ENCODE peak calls at places on chromosomes 7 and 10, in seven cellular contexts. One of them, this sample, is unnamed.

GRCh38 chr7:104207348-104207730 is 474 bp downstream of the ORC5 start:
- DNase-seq in GM12892: no peak
- DNase-seq in spleen: no peak
- DNase-seq in sigmoid colon: no peak
- DNase-seq in K562: peak
- DNase-seq in GM23338: peak
- DNase-seq in suprapubic skin: no peak
- DNase-seq in this sample: no peak

GRCh38 chr10:73495884-73496674 is at the start of gene PPP3CB:
- DNase-seq in K562: peak
- DNase-seq in GM12892: peak
- DNase-seq in sigmoid colon: peak
- DNase-seq in spleen: peak
- DNase-seq in GM23338: peak
- DNase-seq in suprapubic skin: peak
- DNase-seq in this sample: peak

GRCh38 chr10:128036746-128037542 is 89.3 kb downstream of the MKI67 start:
- DNase-seq in suprapubic skin: no peak
- DNase-seq in GM12892: no peak
- DNase-seq in sigmoid colon: no peak
- DNase-seq in K562: no peak
- DNase-seq in GM23338: no peak
- DNase-seq in spleen: peak
- DNase-seq in this sample: no peak

GRCh38 chr7:69622014-69622818 is 23.9 kb downstream of the AUTS2 start:
- DNase-seq in K562: no peak
- DNase-seq in sigmoid colon: no peak
- DNase-seq in suprapubic skin: no peak
- DNase-seq in GM12892: no peak
- DNase-seq in GM23338: peak
- DNase-seq in spleen: no peak
- DNase-seq in this sample: no peak

GRCh38 chr7:114806590-114807167 is 115.2 kb upstream of the MDFIC start:
- DNase-seq in sigmoid colon: peak
- DNase-seq in GM23338: no peak
- DNase-seq in suprapubic skin: no peak
- DNase-seq in spleen: no peak
- DNase-seq in K562: no peak
- DNase-seq in GM12892: no peak
- DNase-seq in this sample: no peak

GRCh38 chr10:42997151-42997848 is 79.6 kb upstream of the RET start:
- DNase-seq in GM12892: peak
- DNase-seq in K562: no peak
- DNase-seq in GM23338: no peak
- DNase-seq in sigmoid colon: peak
- DNase-seq in spleen: no peak
- DNase-seq in suprapubic skin: no peak
- DNase-seq in this sample: no peak

GRCh38 chr10:84352251-84352842 is 24.0 kb downstream of the CCSER2 start:
- DNase-seq in GM12892: peak
- DNase-seq in spleen: peak
- DNase-seq in suprapubic skin: no peak
- DNase-seq in K562: peak
- DNase-seq in sigmoid colon: peak
- DNase-seq in GM23338: peak
- DNase-seq in this sample: peak

GRCh38 chr7:104106106-104106505 is 101.7 kb downstream of the ORC5 start:
- DNase-seq in sigmoid colon: no peak
- DNase-seq in spleen: no peak
- DNase-seq in GM12892: no peak
- DNase-seq in suprapubic skin: no peak
- DNase-seq in K562: no peak
- DNase-seq in GM23338: no peak
- DNase-seq in this sample: no peak

GRCh38 chr10:47299989-47300931 is at the start of gene GDF10:
- DNase-seq in GM23338: peak
- DNase-seq in GM12892: no peak
- DNase-seq in K562: no peak
- DNase-seq in suprapubic skin: peak
- DNase-seq in spleen: no peak
- DNase-seq in sigmoid colon: no peak
- DNase-seq in this sample: no peak

GRCh38 chr7:98748090-98748489 is 121.7 kb downstream of the TMEM130 start:
- DNase-seq in GM12892: no peak
- DNase-seq in suprapubic skin: no peak
- DNase-seq in GM23338: no peak
- DNase-seq in K562: no peak
- DNase-seq in spleen: no peak
- DNase-seq in sigmoid colon: no peak
- DNase-seq in this sample: no peak

GRCh38 chr7:954330-955238 is at the start of gene ADAP1:
- DNase-seq in spleen: peak
- DNase-seq in sigmoid colon: peak
- DNase-seq in K562: peak
- DNase-seq in suprapubic skin: peak
- DNase-seq in GM23338: peak
- DNase-seq in GM12892: peak
- DNase-seq in this sample: no peak

GRCh38 chr10:29703276-29703675 is 68.5 kb upstream of the SVIL start:
- DNase-seq in GM23338: no peak
- DNase-seq in suprapubic skin: no peak
- DNase-seq in spleen: no peak
- DNase-seq in K562: no peak
- DNase-seq in sigmoid colon: no peak
- DNase-seq in GM12892: no peak
- DNase-seq in this sample: no peak

GRCh38 chr10:44958196-44958896 is 1.3 kb upstream of the RASSF4 start:
- DNase-seq in sigmoid colon: peak
- DNase-seq in K562: no peak
- DNase-seq in spleen: peak
- DNase-seq in GM23338: no peak
- DNase-seq in suprapubic skin: peak
- DNase-seq in GM12892: no peak
- DNase-seq in this sample: no peak

GRCh38 chr10:2201534-2202104 is 464.3 kb upstream of the ADARB2 start:
- DNase-seq in suprapubic skin: no peak
- DNase-seq in K562: no peak
- DNase-seq in GM23338: peak
- DNase-seq in GM12892: no peak
- DNase-seq in spleen: no peak
- DNase-seq in sigmoid colon: no peak
- DNase-seq in this sample: no peak

GRCh38 chr10:61896854-61897661 is 4.4 kb upstream of the ARID5B start:
- DNase-seq in spleen: peak
- DNase-seq in suprapubic skin: peak
- DNase-seq in K562: peak
- DNase-seq in GM12892: peak
- DNase-seq in GM23338: peak
- DNase-seq in sigmoid colon: peak
- DNase-seq in this sample: peak

GRCh38 chr7:1758417-1758858 is 88.4 kb downstream of the ELFN1 start:
- DNase-seq in GM12892: no peak
- DNase-seq in GM23338: peak
- DNase-seq in spleen: peak
- DNase-seq in suprapubic skin: no peak
- DNase-seq in K562: peak
- DNase-seq in sigmoid colon: peak
- DNase-seq in this sample: no peak

GRCh38 chr10:110147961-110148360 is 59.4 kb upstream of the MXI1 start:
- DNase-seq in K562: no peak
- DNase-seq in GM23338: no peak
- DNase-seq in spleen: no peak
- DNase-seq in sigmoid colon: no peak
- DNase-seq in GM12892: no peak
- DNase-seq in suprapubic skin: no peak
- DNase-seq in this sample: no peak

GRCh38 chr10:49167629-49168540 is 20.3 kb downstream of the TMEM273 start:
- DNase-seq in GM23338: no peak
- DNase-seq in GM12892: no peak
- DNase-seq in suprapubic skin: no peak
- DNase-seq in K562: no peak
- DNase-seq in spleen: no peak
- DNase-seq in sigmoid colon: no peak
- DNase-seq in this sample: no peak

GRCh38 chr10:112721080-112721698 is 228.9 kb upstream of the TCF7L2 start:
- DNase-seq in GM12892: no peak
- DNase-seq in K562: peak
- DNase-seq in suprapubic skin: no peak
- DNase-seq in sigmoid colon: no peak
- DNase-seq in spleen: no peak
- DNase-seq in GM23338: peak
- DNase-seq in this sample: no peak

GRCh38 chr10:11874568-11875182 is 51.5 kb downstream of the PROSER2 start:
- DNase-seq in suprapubic skin: no peak
- DNase-seq in K562: peak
- DNase-seq in GM23338: peak
- DNase-seq in GM12892: no peak
- DNase-seq in spleen: peak
- DNase-seq in sigmoid colon: peak
- DNase-seq in this sample: peak

GRCh38 chr10:11191673-11192072 is 174.0 kb downstream of the CELF2 start:
- DNase-seq in K562: no peak
- DNase-seq in sigmoid colon: no peak
- DNase-seq in GM23338: no peak
- DNase-seq in suprapubic skin: no peak
- DNase-seq in GM12892: no peak
- DNase-seq in spleen: no peak
- DNase-seq in this sample: no peak

GRCh38 chr7:39566056-39566921 is at the start of gene YAE1:
- DNase-seq in GM12892: peak
- DNase-seq in sigmoid colon: peak
- DNase-seq in spleen: peak
- DNase-seq in GM23338: peak
- DNase-seq in suprapubic skin: peak
- DNase-seq in K562: peak
- DNase-seq in this sample: peak
- TF ChIP-seq POLR2AphosphoS5 in GM12892: peak
- TF ChIP-seq POLR2AphosphoS5 in sigmoid colon: peak
- TF ChIP-seq POLR2AphosphoS5 in spleen: peak
- TF ChIP-seq POLR2AphosphoS5 in GM23338: peak
- TF ChIP-seq POLR2AphosphoS5 in suprapubic skin: peak
- TF ChIP-seq POLR2AphosphoS5 in K562: peak
- TF ChIP-seq POLR2AphosphoS5 in this sample: peak

GRCh38 chr10:91465261-91465660 is 55.1 kb downstream of the HECTD2 start:
- DNase-seq in K562: no peak
- DNase-seq in GM23338: no peak
- DNase-seq in suprapubic skin: no peak
- DNase-seq in spleen: no peak
- DNase-seq in GM12892: no peak
- DNase-seq in sigmoid colon: no peak
- DNase-seq in this sample: no peak
- TF ChIP-seq POLR2AphosphoS5 in K562: no peak
- TF ChIP-seq POLR2AphosphoS5 in GM23338: no peak
- TF ChIP-seq POLR2AphosphoS5 in suprapubic skin: no peak
- TF ChIP-seq POLR2AphosphoS5 in spleen: no peak
- TF ChIP-seq POLR2AphosphoS5 in GM12892: no peak
- TF ChIP-seq POLR2AphosphoS5 in sigmoid colon: no peak
- TF ChIP-seq POLR2AphosphoS5 in this sample: no peak

GRCh38 chr10:72243822-72244437 is 27.9 kb upstream of the ASCC1 start:
- DNase-seq in GM12892: no peak
- DNase-seq in suprapubic skin: peak
- DNase-seq in K562: peak
- DNase-seq in sigmoid colon: peak
- DNase-seq in GM23338: no peak
- DNase-seq in spleen: peak
- DNase-seq in this sample: peak
- TF ChIP-seq POLR2AphosphoS5 in GM12892: no peak
- TF ChIP-seq POLR2AphosphoS5 in suprapubic skin: peak
- TF ChIP-seq POLR2AphosphoS5 in K562: no peak
- TF ChIP-seq POLR2AphosphoS5 in sigmoid colon: peak
- TF ChIP-seq POLR2AphosphoS5 in GM23338: no peak
- TF ChIP-seq POLR2AphosphoS5 in spleen: peak
- TF ChIP-seq POLR2AphosphoS5 in this sample: peak

GRCh38 chr10:88999629-89000028 is 9.0 kb downstream of the FAS start:
- DNase-seq in GM23338: no peak
- DNase-seq in GM12892: no peak
- DNase-seq in spleen: no peak
- DNase-seq in K562: no peak
- DNase-seq in sigmoid colon: no peak
- DNase-seq in suprapubic skin: no peak
- DNase-seq in this sample: no peak
- TF ChIP-seq POLR2AphosphoS5 in GM23338: no peak
- TF ChIP-seq POLR2AphosphoS5 in GM12892: no peak
- TF ChIP-seq POLR2AphosphoS5 in spleen: no peak
- TF ChIP-seq POLR2AphosphoS5 in K562: no peak
- TF ChIP-seq POLR2AphosphoS5 in sigmoid colon: no peak
- TF ChIP-seq POLR2AphosphoS5 in suprapubic skin: no peak
- TF ChIP-seq POLR2AphosphoS5 in this sample: no peak

DNA sequence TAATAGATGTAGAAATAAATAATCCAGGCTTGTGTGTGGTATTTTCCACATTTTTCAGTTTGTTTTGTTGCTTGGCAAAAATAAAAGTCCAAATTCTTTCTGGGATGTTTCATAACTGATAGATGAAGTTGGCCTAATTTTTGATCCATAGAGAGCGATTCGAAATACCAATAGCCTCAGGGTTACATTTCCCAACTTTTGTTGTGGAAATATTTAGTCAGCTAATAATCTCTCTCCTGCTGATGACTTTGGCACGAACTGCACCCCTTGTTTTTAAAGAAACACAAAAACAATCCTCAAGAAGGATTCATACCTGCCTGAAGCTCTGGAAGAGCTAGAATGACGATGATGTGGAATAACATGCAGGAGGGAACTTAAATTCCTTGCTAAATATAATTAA is 483.2 kb downstream of the ADRA2A start:
- DNase-seq in sigmoid colon: no peak
- DNase-seq in K562: no peak
- DNase-seq in GM12892: no peak
- DNase-seq in GM23338: no peak
- DNase-seq in spleen: no peak
- DNase-seq in suprapubic skin: no peak
- DNase-seq in this sample: no peak
- TF ChIP-seq POLR2AphosphoS5 in sigmoid colon: no peak
- TF ChIP-seq POLR2AphosphoS5 in K562: no peak
- TF ChIP-seq POLR2AphosphoS5 in GM12892: no peak
- TF ChIP-seq POLR2AphosphoS5 in GM23338: no peak
- TF ChIP-seq POLR2AphosphoS5 in spleen: no peak
- TF ChIP-seq POLR2AphosphoS5 in suprapubic skin: no peak
- TF ChIP-seq POLR2AphosphoS5 in this sample: peak

DNA sequence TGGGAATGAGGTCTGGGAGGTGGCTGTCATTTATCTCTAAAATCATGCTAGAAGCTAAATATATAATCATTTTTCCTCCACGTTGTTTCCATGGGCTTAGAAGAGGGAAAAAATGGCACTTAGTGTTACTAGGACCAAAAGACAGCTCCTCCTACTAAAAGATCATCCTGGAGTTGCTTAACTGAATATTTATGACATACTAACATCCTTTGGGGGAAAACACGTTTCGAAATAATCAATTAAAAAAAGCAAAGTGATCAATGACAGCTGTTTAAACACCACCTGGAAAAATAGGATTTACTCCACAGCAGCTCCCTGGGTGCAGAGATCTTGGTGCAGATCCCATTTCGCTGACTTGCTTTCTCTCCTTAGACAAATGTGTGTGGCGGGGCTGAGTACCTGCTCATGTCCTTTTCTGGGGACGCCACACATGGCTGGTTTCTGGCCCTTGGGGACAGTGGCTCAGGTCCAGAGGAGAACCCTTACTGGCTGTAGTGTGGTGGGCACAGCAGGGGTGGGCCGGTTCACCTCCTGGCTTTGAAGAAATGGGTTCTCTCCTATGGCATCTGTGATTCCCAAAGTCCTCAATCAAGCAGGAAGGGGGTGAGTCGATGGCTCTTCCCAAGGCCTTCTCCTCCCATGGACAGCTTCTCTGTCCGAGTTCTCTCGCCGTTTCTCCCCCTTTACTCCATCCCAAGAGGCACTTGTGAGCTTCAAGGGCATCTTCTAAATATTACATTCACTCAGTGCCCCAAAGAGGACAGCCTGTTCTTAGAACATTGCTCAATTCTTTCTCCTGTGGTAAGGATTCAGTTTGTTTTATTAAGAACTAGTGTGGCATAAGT is 156.4 kb upstream of the KLF14 start:
- DNase-seq in spleen: no peak
- DNase-seq in K562: no peak
- DNase-seq in GM23338: no peak
- DNase-seq in GM12892: no peak
- DNase-seq in suprapubic skin: no peak
- DNase-seq in sigmoid colon: no peak
- DNase-seq in this sample: no peak
- TF ChIP-seq POLR2AphosphoS5 in spleen: peak
- TF ChIP-seq POLR2AphosphoS5 in K562: no peak
- TF ChIP-seq POLR2AphosphoS5 in GM23338: no peak
- TF ChIP-seq POLR2AphosphoS5 in GM12892: no peak
- TF ChIP-seq POLR2AphosphoS5 in suprapubic skin: peak
- TF ChIP-seq POLR2AphosphoS5 in sigmoid colon: peak
- TF ChIP-seq POLR2AphosphoS5 in this sample: peak